ENCODE peak calls at places on chromosome 2, in eight cellular contexts. L, E, Z, T, Y, P, H and K are unnamed samples.

GRCh38 chr2:2324565-2325101 is 6.4 kb downstream of the MYT1L start:
- DNase-seq in L (no peak), E (no peak), Z (no peak), T (no peak), Y (no peak), P (no peak), H (no peak), K (no peak)

GRCh38 chr2:181570833-181571661 is 85.9 kb downstream of the CERKL start:
- DNase-seq in L (no peak), E (no peak), Z (peak; percentile 4), T (no peak), Y (no peak), P (no peak), H (no peak), K (no peak)

GRCh38 chr2:216555274-216555673 is 56.6 kb downstream of the RPL37A start:
- DNase-seq in L (peak; percentile 86), E (no peak), Z (peak; percentile 71), T (no peak), Y (peak; percentile 91), P (no peak), H (no peak), K (no peak)

GRCh38 chr2:239025951-239026461 is 178.1 kb downstream of the TWIST2 start:
- DNase-seq in L (no peak), E (no peak), Z (no peak), T (no peak), Y (no peak), P (no peak), H (no peak), K (no peak)

GRCh38 chr2:195656131-195656858 is 731 bp upstream of the SLC39A10 start:
- DNase-seq in L (no peak), E (no peak), Z (no peak), T (no peak), Y (peak; percentile 27), P (no peak), H (no peak), K (no peak)

GRCh38 chr2:148592812-148593211 is 51.7 kb upstream of the EPC2 start:
- DNase-seq in L (no peak), E (no peak), Z (no peak), T (no peak), Y (no peak), P (no peak), H (no peak), K (no peak)

GRCh38 chr2:240757086-240757614 is 62.9 kb downstream of the KIF1A start:
- DNase-seq in L (no peak), E (no peak), Z (no peak), T (no peak), Y (no peak), P (no peak), H (no peak), K (no peak)

GRCh38 chr2:96527990-96528679 is 8.4 kb upstream of the ARID5A start:
- DNase-seq in L (peak; percentile 88), E (no peak), Z (peak; percentile 14), T (no peak), Y (no peak), P (no peak), H (peak; percentile 88), K (no peak)

GRCh38 chr2:10412380-10412779 is 35.7 kb downstream of the ODC1 start:
- DNase-seq in L (no peak), E (no peak), Z (peak; percentile 55), T (no peak), Y (no peak), P (peak; percentile 87), H (peak; percentile 53), K (no peak)

GRCh38 chr2:64540615-64541014 is 16.5 kb downstream of the AFTPH start:
- DNase-seq in L (no peak), E (no peak), Z (no peak), T (no peak), Y (no peak), P (no peak), H (no peak), K (no peak)

GRCh38 chr2:218643751-218644310 is 15.6 kb downstream of the ZNF142 start:
- DNase-seq in L (no peak), E (no peak), Z (no peak), T (no peak), Y (no peak), P (no peak), H (no peak), K (no peak)